ENCODE peak calls at places on chromosome 16, in six cellular contexts. F is choroid plexus epithelial cell, K is NCI-H1417 treated with DMSO at 0.1 percent for 48 hours, G is aorta, T is NCI-H774, Z is mucosa of gallbladder. B is an unnamed sample.
A peak's percentile ranks its signal among the peaks of the same experiment; 100 is the strongest.

GRCh38 chr16:67529639-67530012 is 997 bp downstream of the RIPOR1 start:
- DNase-seq in Z (no peak), G (no peak), F (no peak), K (no peak), T (no peak), B (no peak)

GRCh38 chr16:53103811-53104210 is 49.0 kb downstream of the CHD9 start:
- DNase-seq in G (no peak), T (no peak), K (no peak), F (no peak), Z (no peak), B (no peak)

GRCh38 chr16:58027341-58028167 is 2.0 kb downstream of the MMP15 start:
- DNase-seq in T (no peak), G (no peak), K (no peak), F (peak; percentile 22), Z (no peak), B (no peak)

GRCh38 chr16:11258553-11259287 is 2.7 kb upstream of the SOCS1 start:
- DNase-seq in K (no peak), Z (no peak), F (peak; percentile 37), T (no peak), G (peak; percentile 65), B (peak; percentile 68)

GRCh38 chr16:84062734-84063640 is 20.4 kb upstream of the SLC38A8 start:
- DNase-seq in G (peak; percentile 85), F (peak; percentile 85), K (no peak), T (no peak), Z (peak; percentile 73), B (no peak)

GRCh38 chr16:70695351-70696070 is 9.7 kb upstream of the MTSS2 start:
- DNase-seq in K (no peak), T (no peak), G (no peak), Z (peak; percentile 59), F (peak; percentile 18), B (no peak)

GRCh38 chr16:12501727-12502457 is 301.8 kb downstream of the CPPED1 start:
- DNase-seq in F (no peak), Z (no peak), T (no peak), K (no peak), G (peak; percentile 16), B (no peak)

GRCh38 chr16:5008311-5008731 is 25.4 kb downstream of the NAGPA start:
- DNase-seq in F (no peak), G (peak; percentile 26), Z (no peak), T (no peak), K (no peak), B (no peak)

GRCh38 chr16:67547423-67548264 is 14.7 kb upstream of the CTCF start:
- DNase-seq in G (no peak), Z (no peak), F (no peak), T (no peak), K (no peak), B (no peak)

GRCh38 chr16:59164461-59164860 is 430.3 kb upstream of the GOT2 start:
- DNase-seq in Z (no peak), G (no peak), K (no peak), F (peak; percentile 6), T (no peak), B (no peak)

GRCh38 chr16:11310997-11311561 is 29.9 kb upstream of the PRM1 start:
- DNase-seq in Z (no peak), K (no peak), T (no peak), G (no peak), F (no peak), B (peak; percentile 92)

GRCh38 chr16:11801481-11802021 is 4.5 kb upstream of the ZC3H7A start:
- DNase-seq in T (no peak), F (peak; percentile 43), Z (no peak), G (no peak), K (no peak), B (no peak)

GRCh38 chr16:81767987-81768592 is 11.0 kb upstream of the PLCG2 start:
- DNase-seq in G (no peak), F (no peak), T (peak; percentile 61), K (no peak), Z (peak; percentile 51), B (no peak)

GRCh38 chr16:14003119-14003570 is 68.0 kb upstream of the MRTFB start:
- DNase-seq in G (peak; percentile 83), F (peak; percentile 57), Z (peak; percentile 44), K (no peak), T (no peak), B (no peak)

GRCh38 chr16:27642753-27643152 is 92.8 kb downstream of the KATNIP start:
- DNase-seq in T (no peak), F (peak; percentile 61), K (no peak), G (no peak), Z (no peak), B (no peak)

GRCh38 chr16:84194470-84195200 is 3.7 kb downstream of the ADAD2 start:
- DNase-seq in F (no peak), K (no peak), Z (no peak), G (no peak), T (no peak), B (no peak)

GRCh38 chr16:58196898-58197313 is 1.0 kb downstream of the CSNK2A2 start:
- DNase-seq in T (no peak), Z (no peak), F (peak; percentile 6), K (no peak), G (no peak), B (no peak)

GRCh38 chr16:66660422-66661209 is 35.9 kb downstream of the CMTM4 start:
- DNase-seq in K (peak; percentile 8), G (peak; percentile 81), T (no peak), Z (peak; percentile 59), F (peak; percentile 90), B (no peak)

GRCh38 chr16:50644730-50645129 is 36.4 kb downstream of the SNX20 start:
- DNase-seq in K (no peak), T (no peak), G (no peak), Z (peak; percentile 44), F (peak; percentile 21), B (no peak)

GRCh38 chr16:50642349-50642748 is 38.8 kb downstream of the SNX20 start:
- DNase-seq in K (no peak), T (no peak), F (no peak), G (no peak), Z (peak; percentile 28), B (no peak)

GRCh38 chr16:50771366-50771765 is 29.5 kb downstream of the CYLD start:
- DNase-seq in F (peak; percentile 24), K (no peak), T (no peak), Z (no peak), G (no peak), B (no peak)

GRCh38 chr16:18803569-18804462 is 2.5 kb upstream of the ARL6IP1 start:
- DNase-seq in G (no peak), K (no peak), Z (no peak), T (no peak), F (peak; percentile 73), B (no peak)

GRCh38 chr16:50303041-50303604 is 36.8 kb downstream of the ADCY7 start:
- DNase-seq in F (peak; percentile 41), T (no peak), K (no peak), G (peak; percentile 25), Z (no peak), B (no peak)

GRCh38 chr16:74666010-74666421 is 661 bp downstream of the RFWD3 start:
- DNase-seq in Z (no peak), T (no peak), F (no peak), K (no peak), G (no peak), B (no peak)

GRCh38 chr16:50166511-50167500 is 13.7 kb downstream of the TENT4B start:
- DNase-seq in G (no peak), Z (no peak), K (no peak), T (no peak), F (no peak), B (no peak)

GRCh38 chr16:88015806-88016140 is 64.5 kb downstream of the BANP start:
- DNase-seq in F (no peak), Z (no peak), K (no peak), T (no peak), G (no peak), B (no peak)

GRCh38 chr16:85061566-85061965 is 34.0 kb downstream of the KIAA0513 start:
- DNase-seq in F (no peak), Z (peak; percentile 33), G (peak; percentile 84), K (no peak), T (no peak), B (no peak)

GRCh38 chr16:51103590-51103989 is 47.5 kb downstream of the SALL1 start:
- DNase-seq in F (no peak), K (no peak), Z (no peak), G (no peak), T (no peak), B (no peak)

GRCh38 chr16:73447850-73448249 is 399.9 kb upstream of the ZFHX3 start:
- DNase-seq in Z (no peak), K (no peak), G (no peak), F (no peak), T (no peak), B (no peak)

GRCh38 chr16:57178793-57179212 is 7.0 kb downstream of the PSME3IP1 start:
- DNase-seq in T (no peak), K (no peak), Z (no peak), G (no peak), F (no peak), B (no peak)

GRCh38 chr16:57469046-57469445 is 6.6 kb downstream of the POLR2C start:
- DNase-seq in Z (no peak), F (no peak), T (no peak), K (no peak), G (no peak), B (no peak)

GRCh38 chr16:88715312-88716190 is 9.2 kb downstream of the CTU2 start:
- DNase-seq in Z (no peak), F (no peak), G (no peak), K (no peak), T (no peak), B (no peak)

GRCh38 chr16:25066747-25067631 is 44.6 kb upstream of the LCMT1 start:
- DNase-seq in G (peak; percentile 90), K (no peak), Z (peak; percentile 81), F (peak; percentile 66), T (peak; percentile 60), B (no peak)

GRCh38 chr16:57620316-57621231 is 7.9 kb upstream of the ADGRG1 start:
- DNase-seq in K (no peak), Z (no peak), G (peak; percentile 28), F (no peak), T (no peak), B (no peak)